ENCODE peak calls at places on chromosomes 7 and 10, in seven cellular contexts. P is CD8-positive, alpha-beta memory T cell; U is heart left ventricle; X is hepatocyte; F is stomach; N is H9; J is suprapubic skin. Z is an unnamed sample. For H3K4me1, the result is how much of the 10 kb centered on the place peaks cover.

GRCh38 chr10:24759706-24760105 is 36.0 kb upstream of the ARHGAP21 start:
- DNase-seq in P (no peak), U (no peak), X (no peak), F (no peak), N (no peak), J (no peak), Z (no peak)

GRCh38 chr10:13593560-13593959 is 6.8 kb downstream of the PRPF18 start:
- DNase-seq in P (no peak), U (no peak), X (no peak), F (no peak), N (no peak), J (no peak), Z (no peak)

GRCh38 chr7:27134392-27134791 is 3.8 kb upstream of the HOXA4 start:
- DNase-seq in P (no peak), U (no peak), X (no peak), F (no peak), N (no peak), J (peak), Z (no peak)

GRCh38 chr7:54955296-54955695 is 63.5 kb upstream of the EGFR start:
- DNase-seq in P (no peak), U (no peak), X (no peak), F (no peak), N (no peak), J (no peak), Z (no peak)

GRCh38 chr10:13977861-13978843 is 352.6 kb downstream of the FRMD4A start:
- DNase-seq in P (no peak), U (no peak), X (no peak), F (no peak), N (no peak), J (no peak), Z (no peak)

GRCh38 chr10:123433539-123433938 is 232.6 kb upstream of the GPR26 start:
- DNase-seq in P (no peak), U (no peak), X (no peak), F (no peak), N (no peak), J (no peak), Z (no peak)

GRCh38 chr10:114485695-114486400 is 81.5 kb upstream of the AFAP1L2 start:
- DNase-seq in P (no peak), U (no peak), X (no peak), F (no peak), N (no peak), J (no peak), Z (no peak)

GRCh38 chr10:13790196-13790595 is 203.4 kb downstream of the PRPF18 start:
- DNase-seq in P (no peak), U (no peak), X (no peak), F (no peak), N (no peak), J (no peak), Z (no peak)

GRCh38 chr7:81447351-81447952 is 322.4 kb downstream of the HGF start:
- DNase-seq in P (no peak), U (no peak), X (peak), F (no peak), N (no peak), J (no peak), Z (peak)

GRCh38 chr10:82813856-82814255 is 938.9 kb downstream of the NRG3 start:
- DNase-seq in P (no peak), U (no peak), X (peak), F (peak), N (no peak), J (no peak), Z (peak)

GRCh38 chr7:45099891-45100760 is 11.4 kb upstream of the NACAD start:
- DNase-seq in P (no peak), U (no peak), X (no peak), F (no peak), N (no peak), J (no peak), Z (no peak)

GRCh38 chr7:120741371-120742042 is 116.4 kb downstream of the TSPAN12 start:
- DNase-seq in P (no peak), U (no peak), X (no peak), F (no peak), N (no peak), J (no peak), Z (no peak)

GRCh38 chr10:20893297-20893696 is 3.8 kb downstream of the NEBL start:
- DNase-seq in P (no peak), U (no peak), X (no peak), F (no peak), N (no peak), J (no peak), Z (no peak)

GRCh38 chr10:3495281-3495680 is 289.7 kb downstream of the KLF6 start:
- DNase-seq in P (no peak), U (no peak), X (no peak), F (no peak), N (no peak), J (no peak), Z (no peak)

GRCh38 chr10:43702936-43703281 is 54.2 kb upstream of the ZNF32 start:
- DNase-seq in P (no peak), U (no peak), X (no peak), F (no peak), N (no peak), J (no peak), Z (no peak)

GRCh38 chr7:71491331-71491730 is 359.4 kb downstream of the GALNT17 start:
- DNase-seq in P (no peak), U (no peak), X (peak), F (no peak), N (no peak), J (no peak), Z (no peak)

GRCh38 chr7:88477957-88478356 is 171.3 kb upstream of the STEAP4 start:
- DNase-seq in P (no peak), U (no peak), X (peak), F (no peak), N (no peak), J (no peak), Z (no peak)

GRCh38 chr7:134254311-134254710 is 62.4 kb downstream of the SLC35B4 start:
- DNase-seq in P (no peak), U (no peak), X (no peak), F (no peak), N (no peak), J (no peak), Z (peak)

GRCh38 chr10:61592581-61592980 is 70.1 kb upstream of the CABCOCO1 start:
- DNase-seq in P (no peak), U (no peak), X (peak), F (peak), N (peak), J (no peak), Z (peak)

GRCh38 chr7:13117103-13117502 is 429.7 kb downstream of the ARL4A start:
- DNase-seq in P (no peak), U (no peak), X (no peak), F (no peak), N (no peak), J (no peak), Z (no peak)

GRCh38 chr10:5183923-5184322 is 1.0 kb downstream of the AKR1C8 start:
- DNase-seq in P (no peak), U (no peak), X (no peak), F (no peak), N (no peak), J (no peak), Z (no peak)

GRCh38 chr10:122474145-122474739 is 12.9 kb downstream of the HTRA1 start:
- DNase-seq in P (no peak), U (no peak), X (no peak), F (no peak), N (no peak), J (peak), Z (no peak)

GRCh38 chr7:25385731-25386136 is 157.4 kb upstream of the NPVF start:
- DNase-seq in P (no peak), U (no peak), X (no peak), F (peak), N (no peak), J (no peak), Z (no peak)

GRCh38 chr7:103094102-103094501 is 19.2 kb downstream of the ARMC10 start:
- DNase-seq in P (no peak), U (no peak), X (no peak), F (no peak), N (no peak), J (no peak), Z (no peak)

GRCh38 chr7:155167706-155168365 is 97.7 kb downstream of the HTR5A start:
- DNase-seq in P (no peak), U (no peak), X (no peak), F (no peak), N (no peak), J (no peak), Z (no peak)

GRCh38 chr10:129165770-129166169 is 301.3 kb upstream of the MGMT start:
- DNase-seq in P (no peak), U (no peak), X (no peak), F (no peak), N (no peak), J (no peak), Z (no peak)

GRCh38 chr10:97640868-97641811 is 669 bp downstream of the PI4K2A start:
- DNase-seq in P (peak), U (peak), X (peak), F (no peak), N (peak), J (peak), Z (peak)

GRCh38 chr10:61904711-61905445 is 3.4 kb downstream of the ARID5B start:
- DNase-seq in P (no peak), U (no peak), X (peak), F (no peak), N (no peak), J (no peak), Z (peak)

GRCh38 chr7:140542226-140542625 is 62.9 kb upstream of the MKRN1 start:
- DNase-seq in P (no peak), U (peak), X (no peak), F (no peak), N (no peak), J (no peak), Z (no peak)

GRCh38 chr10:126041804-126042231 is 145.5 kb downstream of the FANK1 start:
- DNase-seq in P (peak), U (peak), X (peak), F (peak), N (peak), J (peak), Z (peak)

GRCh38 chr10:27745719-27746363 is at the start of gene MKX:
- DNase-seq in P (peak), U (peak), X (peak), F (peak), N (peak), J (peak), Z (no peak)

GRCh38 chr10:114481055-114481454 is 76.8 kb upstream of the AFAP1L2 start:
- DNase-seq in P (no peak), U (no peak), X (no peak), F (no peak), N (no peak), J (no peak), Z (peak)

GRCh38 chr7:151632750-151633515 is 113.2 kb upstream of the RHEB start:
- DNase-seq in P (peak), U (peak), X (peak), F (peak), N (peak), J (peak), Z (no peak)

GRCh38 chr7:2301510-2301860 is 12.8 kb downstream of the SNX8 start:
- DNase-seq in P (no peak), U (no peak), X (no peak), F (no peak), N (peak), J (no peak), Z (no peak)

GRCh38 chr7:1713502-1714484 is 43.7 kb downstream of the ELFN1 start:
- DNase-seq in P (no peak), U (peak), X (peak), F (peak), N (peak), J (no peak), Z (peak)

GRCh38 chr10:6299234-6299633 is 96.5 kb downstream of the PFKFB3 start:
- DNase-seq in P (no peak), U (no peak), X (peak), F (peak), N (no peak), J (peak), Z (no peak)

GRCh38 chr7:157585113-157585861 is 248.5 kb downstream of the DNAJB6 start:
- DNase-seq in P (no peak), U (peak), X (no peak), F (no peak), N (no peak), J (no peak), Z (no peak)

GRCh38 chr10:104045151-104046089 is 40.3 kb downstream of the COL17A1 start:
- DNase-seq in P (no peak), U (no peak), X (peak), F (peak), N (peak), J (no peak), Z (peak)

GRCh38 chr10:72800000-72800740 is 93.4 kb upstream of the OIT3 start:
- DNase-seq in P (no peak), U (no peak), X (no peak), F (no peak), N (no peak), J (no peak), Z (peak)

DNA sequence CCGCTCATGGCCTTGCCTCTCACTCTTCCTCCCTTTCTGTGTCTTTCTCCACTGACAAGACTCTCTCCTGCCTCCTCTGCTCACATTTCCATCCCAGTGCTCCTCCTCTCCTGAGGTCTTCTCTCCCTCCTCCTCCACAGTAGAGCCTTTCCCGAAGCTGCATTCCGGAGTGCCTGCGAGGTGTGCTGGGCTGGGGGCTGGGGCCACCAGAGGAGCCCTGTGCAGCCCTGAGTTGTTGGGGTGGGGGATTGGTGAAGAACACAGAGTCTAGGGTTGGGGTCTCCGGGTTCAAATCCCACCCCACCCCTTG is 76.4 kb downstream of the ZMIZ1 start:
- DNase-seq in P (no peak), U (no peak), X (no peak), F (no peak), N (no peak), J (no peak), Z (no peak)
- H3K4me1 ChIP-seq in P (half or more), U (half or more), X (under half), F (half or more), N (under half), J (half or more), Z (under half)

DNA sequence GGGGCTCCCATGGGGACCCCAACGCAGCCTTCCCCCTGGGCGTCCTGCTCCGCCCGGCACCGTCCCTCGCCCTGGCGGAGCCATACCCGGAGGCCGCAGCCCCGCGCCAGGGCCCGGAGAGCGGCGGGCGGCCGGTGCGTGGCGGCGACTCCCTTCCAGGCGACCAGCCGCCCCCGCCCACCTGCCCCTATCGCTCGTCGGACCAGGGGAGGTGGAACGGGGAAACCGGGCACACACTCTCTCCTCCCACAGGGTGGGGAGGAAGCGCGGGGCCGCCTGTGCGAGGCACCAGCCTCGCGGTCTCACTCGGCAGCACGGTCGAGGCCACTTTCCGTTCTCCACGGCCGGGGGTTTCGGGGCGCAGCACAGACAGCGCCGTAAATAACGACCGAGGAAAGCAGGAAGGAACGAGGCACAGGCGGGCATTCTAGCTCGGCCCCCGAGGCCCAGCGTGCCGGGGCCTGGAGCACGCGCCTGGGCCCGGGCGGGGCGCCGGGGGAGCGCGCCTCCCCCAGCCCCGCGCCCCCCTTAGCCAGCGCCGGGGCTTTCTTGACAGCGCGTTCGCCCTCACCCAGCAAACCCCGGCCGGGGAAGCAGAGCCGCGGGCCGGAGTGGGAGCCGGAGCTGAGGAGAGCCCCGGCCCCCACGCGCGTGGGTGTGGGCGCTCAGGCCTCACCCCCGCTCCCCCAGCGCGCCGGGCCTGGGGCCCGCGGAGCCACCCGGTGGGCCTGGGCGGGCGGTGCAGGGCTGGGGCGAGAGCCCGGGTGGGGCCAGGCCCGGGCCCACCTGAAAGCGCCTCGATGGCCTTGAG is 936 bp downstream of the IGF2BP3 start:
- DNase-seq in P (peak), U (no peak), X (peak), F (no peak), N (no peak), J (no peak), Z (peak)
- H3K4me1 ChIP-seq in P (half or more), U (under half), X (under half), F (under half), N (under half), J (under half), Z (under half)

GRCh38 chr10:35463878-35464277 is 127.6 kb downstream of the CCNY start:
- DNase-seq in P (no peak), U (no peak), X (no peak), F (no peak), N (no peak), J (no peak), Z (no peak)
- H3K4me1 ChIP-seq in P (half or more), U (half or more), X (under half), F (under half), N (under half), J (under half), Z (under half)

GRCh38 chr10:119657725-119658124 is 6.5 kb downstream of the BAG3 start:
- DNase-seq in P (no peak), U (no peak), X (peak), F (no peak), N (no peak), J (no peak), Z (no peak)
- H3K4me1 ChIP-seq in P (half or more), U (half or more), X (under half), F (half or more), N (under half), J (half or more), Z (half or more)

GRCh38 chr7:150339369-150339768 is 2.1 kb downstream of the RARRES2 start:
- DNase-seq in P (no peak), U (no peak), X (no peak), F (no peak), N (no peak), J (no peak), Z (no peak)

GRCh38 chr7:150337179-150337578 is 4.2 kb downstream of the RARRES2 start:
- DNase-seq in P (no peak), U (no peak), X (no peak), F (no peak), N (no peak), J (no peak), Z (no peak)

GRCh38 chr7:150337659-150338081 is 3.8 kb downstream of the RARRES2 start:
- DNase-seq in P (no peak), U (no peak), X (no peak), F (no peak), N (no peak), J (no peak), Z (no peak)

GRCh38 chr7:150336746-150337145 is 4.7 kb downstream of the RARRES2 start:
- DNase-seq in P (no peak), U (no peak), X (no peak), F (no peak), N (no peak), J (no peak), Z (no peak)

DNA sequence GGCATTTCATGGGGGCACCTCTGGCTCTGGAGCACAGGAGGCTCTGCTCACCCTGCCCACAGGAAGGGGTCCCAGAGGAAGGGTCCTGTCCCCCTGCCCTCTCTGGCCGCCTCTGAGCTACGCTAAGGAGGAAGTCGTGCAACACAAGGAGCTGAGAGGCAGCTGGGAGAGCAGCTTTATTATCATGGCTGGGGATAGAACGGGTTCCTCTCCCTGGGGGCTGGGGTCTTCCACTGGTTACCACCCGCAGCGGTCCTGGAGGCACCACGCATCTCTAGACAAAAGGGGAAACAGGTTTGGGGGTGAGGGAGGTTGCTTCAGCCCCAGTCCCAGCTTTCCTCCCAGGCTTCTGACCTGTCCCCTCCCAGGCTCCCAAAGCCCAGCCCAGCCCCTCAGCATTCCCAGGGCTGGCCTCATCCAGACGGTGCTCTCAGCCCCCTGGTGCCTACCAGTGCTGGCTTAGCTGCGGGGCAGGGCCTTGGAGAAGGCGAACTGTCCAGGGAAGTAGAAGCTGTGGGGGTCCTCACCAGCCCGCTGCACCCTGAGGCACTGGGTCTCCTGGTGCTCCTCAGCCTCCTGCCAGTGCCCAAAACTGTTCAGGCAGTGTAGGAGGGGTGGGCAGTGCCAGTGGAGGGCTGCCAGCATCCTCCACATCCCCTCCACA is 3.1 kb downstream of the RARRES2 start:
- DNase-seq in P (no peak), U (no peak), X (no peak), F (no peak), N (no peak), J (no peak), Z (no peak)
- H3K4me1 ChIP-seq in P (under half), U (under half), X (under half), F (half or more), N (under half), J (under half), Z (under half)

GRCh38 chr7:101869026-101869900 is 51.8 kb downstream of the CUX1 start:
- DNase-seq in P (no peak), U (no peak), X (peak), F (no peak), N (peak), J (no peak), Z (no peak)

GRCh38 chr7:101868191-101868950 is 50.9 kb downstream of the CUX1 start:
- DNase-seq in P (no peak), U (no peak), X (no peak), F (no peak), N (no peak), J (no peak), Z (no peak)

GRCh38 chr7:101870361-101871062 is 53.1 kb downstream of the CUX1 start:
- DNase-seq in P (no peak), U (no peak), X (peak), F (peak), N (peak), J (no peak), Z (no peak)

GRCh38 chr7:101871351-101871750 is 53.9 kb downstream of the CUX1 start:
- DNase-seq in P (no peak), U (no peak), X (no peak), F (no peak), N (no peak), J (no peak), Z (no peak)

DNA sequence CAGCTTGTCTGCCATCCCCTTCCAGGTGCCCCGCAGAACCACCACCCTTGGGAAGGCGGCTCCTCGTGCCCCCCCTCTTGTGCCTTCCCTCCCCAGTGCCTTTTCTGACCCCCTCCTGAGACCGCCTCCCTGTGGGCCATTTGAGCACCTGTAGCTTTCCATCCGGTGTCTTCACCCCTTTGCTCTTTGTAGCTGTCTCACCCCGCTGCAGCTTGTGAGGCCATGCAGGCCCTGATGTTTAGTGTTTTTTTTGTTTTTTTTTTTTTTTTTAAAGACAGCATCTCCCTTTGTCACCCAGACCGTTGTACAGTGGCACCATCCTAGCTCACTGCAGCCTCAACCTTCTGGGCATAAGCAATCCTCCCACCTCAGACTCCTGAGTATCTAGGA is 52.5 kb downstream of the CUX1 start:
- DNase-seq in P (no peak), U (no peak), X (no peak), F (no peak), N (no peak), J (no peak), Z (no peak)
- H3K4me1 ChIP-seq in P (under half), U (under half), X (half or more), F (under half), N (under half), J (under half), Z (under half)

Z was measured in BE2C.